ENCODE peak calls at places on chromosomes 6 and 20, in six cellular contexts. I is sigmoid colon, H is foreskin keratinocyte, S is tibial nerve, O is GM23248, A is lung. N is an unnamed sample.

GRCh38 chr6:105783333-105783945 is 302.7 kb upstream of the PRDM1 start:
- DNase-seq in H (no peak), S (no peak), I (no peak), O (no peak), A (no peak), N (no peak)

GRCh38 chr6:3568396-3569082 is 111.7 kb upstream of the SLC22A23 start:
- DNase-seq in O (no peak), H (no peak), I (no peak), S (no peak), A (no peak), N (no peak)

GRCh38 chr6:7691675-7692452 is 34.0 kb upstream of the BMP6 start:
- DNase-seq in S (no peak), H (peak; percentile 91), O (peak; percentile 88), A (no peak), I (no peak), N (no peak)

GRCh38 chr20:51156041-51156795 is 133.3 kb upstream of the KCNG1 start:
- DNase-seq in H (no peak), A (peak; percentile 25), S (peak; percentile 54), O (peak; percentile 63), I (peak; percentile 86), N (no peak)

GRCh38 chr20:25018425-25018824 is 25.9 kb upstream of the APMAP start:
- DNase-seq in H (no peak), I (peak; percentile 17), S (no peak), O (no peak), A (no peak), N (no peak)

GRCh38 chr6:134123666-134124208 is 71.3 kb upstream of the SLC2A12 start:
- DNase-seq in O (peak; percentile 81), A (no peak), I (no peak), H (peak; percentile 60), S (peak; percentile 59), N (no peak)

GRCh38 chr6:127299522-127300240 is 33.0 kb downstream of the RNF146 start:
- DNase-seq in S (no peak), I (no peak), A (no peak), O (peak; percentile 66), H (no peak), N (no peak)

GRCh38 chr6:29071831-29072723 is 15.0 kb downstream of the OR2B3 start:
- DNase-seq in S (no peak), I (no peak), A (no peak), O (peak; percentile 55), H (peak; percentile 3), N (no peak)

GRCh38 chr6:170137176-170137891 is 153.5 kb downstream of the DLL1 start:
- DNase-seq in H (no peak), S (peak; percentile 36), A (no peak), O (peak; percentile 67), I (peak; percentile 72), N (no peak)

GRCh38 chr20:55685848-55686247 is 319.5 kb downstream of the CBLN4 start:
- DNase-seq in S (no peak), A (no peak), O (no peak), I (no peak), H (no peak), N (no peak)

GRCh38 chr6:81331526-81331925 is 421.0 kb downstream of the TENT5A start:
- DNase-seq in A (no peak), H (no peak), I (no peak), S (no peak), O (peak; percentile 89), N (no peak)

GRCh38 chr6:37876843-37877242 is 57.3 kb downstream of the ZFAND3 start:
- DNase-seq in S (no peak), A (no peak), O (no peak), I (no peak), H (no peak), N (no peak)

GRCh38 chr20:62938105-62938888 is at the start of gene GID8:
- DNase-seq in I (peak; percentile 80), A (no peak), S (no peak), H (no peak), O (peak; percentile 86), N (no peak)

GRCh38 chr6:121731381-121731780 is 295.9 kb downstream of the GJA1 start:
- DNase-seq in O (no peak), S (no peak), H (no peak), A (no peak), I (no peak), N (no peak)

GRCh38 chr6:41430875-41431274 is 95.5 kb downstream of the NCR2 start:
- DNase-seq in A (no peak), O (peak; percentile 89), S (no peak), H (peak; percentile 15), I (no peak), N (no peak)

GRCh38 chr6:394641-395289 is 3.2 kb downstream of the IRF4 start:
- DNase-seq in I (no peak), H (no peak), O (no peak), A (no peak), S (no peak), N (no peak)

GRCh38 chr6:54098450-54099044 is 12.7 kb upstream of the MLIP start:
- DNase-seq in S (no peak), H (no peak), I (no peak), O (no peak), A (no peak), N (no peak)

GRCh38 chr6:7803219-7803618 is 77.3 kb downstream of the BMP6 start:
- DNase-seq in H (no peak), S (no peak), I (no peak), O (no peak), A (no peak), N (no peak)

GRCh38 chr6:33923857-33924514 is 120.2 kb upstream of the MLN start:
- DNase-seq in S (no peak), H (no peak), A (no peak), O (no peak), I (no peak), N (no peak)

GRCh38 chr20:61696181-61696735 is 369.4 kb downstream of the TAF4 start:
- DNase-seq in I (no peak), O (no peak), A (no peak), H (no peak), S (no peak), N (no peak)

GRCh38 chr6:36130672-36131516 is 581 bp downstream of the MAPK13 start:
- DNase-seq in O (peak; percentile 39), A (peak; percentile 64), I (peak; percentile 74), H (no peak), S (no peak), N (peak; percentile 34)

GRCh38 chr6:106069478-106069877 is 16.7 kb upstream of the PRDM1 start:
- DNase-seq in S (peak; percentile 77), A (no peak), I (no peak), O (peak; percentile 52), H (no peak), N (no peak)

GRCh38 chr6:38977101-38977500 is 71.5 kb upstream of the GLP1R start:
- DNase-seq in S (no peak), H (no peak), O (no peak), A (no peak), I (no peak), N (no peak)

GRCh38 chr20:12177657-12178293 is 260.1 kb downstream of the BTBD3 start:
- DNase-seq in H (no peak), A (no peak), S (no peak), O (no peak), I (no peak), N (no peak)

GRCh38 chr6:27059621-27060425 is 187.7 kb upstream of the PRSS16 start:
- DNase-seq in I (no peak), H (no peak), O (no peak), A (no peak), S (no peak), N (no peak)

GRCh38 chr6:106444777-106445507 is 84.4 kb downstream of the CRYBG1 start:
- DNase-seq in A (no peak), O (peak; percentile 77), H (no peak), I (no peak), S (peak; percentile 39), N (no peak)

GRCh38 chr6:36154286-36154685 is 24.0 kb downstream of the MAPK13 start:
- DNase-seq in H (peak; percentile 30), I (no peak), O (no peak), A (no peak), S (no peak), N (no peak)

GRCh38 chr6:97963148-97963680 is 680.2 kb upstream of the MMS22L start:
- DNase-seq in I (no peak), H (no peak), O (peak; percentile 1), A (no peak), S (no peak), N (no peak)

GRCh38 chr6:54778731-54779130 is 67.8 kb upstream of the FAM83B start:
- DNase-seq in H (no peak), I (no peak), O (no peak), S (no peak), A (no peak), N (no peak)

GRCh38 chr20:64037498-64038213 is 1.7 kb downstream of the C20orf204 start:
- DNase-seq in S (no peak), H (no peak), A (no peak), O (no peak), I (no peak), N (no peak)
- H3K27ac ChIP-seq in S (no peak overlapping the region), H (no peak overlapping the region), A (no peak overlapping the region), O (no peak overlapping the region), I (peak overlapping the region; percentile 58), N (peak overlapping the region; percentile 32)

GRCh38 chr6:43970913-43971775 is 156.1 kb downstream of the MRPL14 start:
- DNase-seq in H (no peak), S (no peak), O (peak; percentile 32), A (peak; percentile 75), I (peak; percentile 75), N (no peak)

GRCh38 chr6:43972179-43972914 is 154.9 kb downstream of the MRPL14 start:
- DNase-seq in S (no peak), O (peak; percentile 80), H (no peak), A (no peak), I (no peak), N (no peak)

GRCh38 chr6:43973351-43973750 is 153.9 kb downstream of the MRPL14 start:
- DNase-seq in S (no peak), A (peak; percentile 57), O (peak; percentile 38), I (no peak), H (peak; percentile 66), N (no peak)

GRCh38 chr6:43971776-43972126 is 155.5 kb downstream of the MRPL14 start:
- DNase-seq in H (no peak), S (no peak), I (no peak), O (peak; percentile 15), A (no peak), N (no peak)

GRCh38 chr6:43972915-43973304 is 154.3 kb downstream of the MRPL14 start:
- DNase-seq in I (peak; percentile 91), S (peak; percentile 37), A (peak; percentile 76), H (peak; percentile 58), O (peak; percentile 96), N (no peak)
- H3K27ac ChIP-seq in I (peak overlapping the region; percentile 77), S (no peak overlapping the region), A (peak overlapping the region; percentile 73), H (no peak overlapping the region), O (peak overlapping the region; percentile 84), N (no peak overlapping the region)

GRCh38 chr20:35648836-35649235 is 15.9 kb downstream of the CPNE1 start:
- DNase-seq in H (no peak), O (peak; percentile 14), I (no peak), S (no peak), A (no peak), N (no peak)
- H3K27ac ChIP-seq in H (no peak overlapping the region), O (no peak overlapping the region), I (no peak overlapping the region), S (no peak overlapping the region), A (no peak overlapping the region), N (no peak overlapping the region)

DNA sequence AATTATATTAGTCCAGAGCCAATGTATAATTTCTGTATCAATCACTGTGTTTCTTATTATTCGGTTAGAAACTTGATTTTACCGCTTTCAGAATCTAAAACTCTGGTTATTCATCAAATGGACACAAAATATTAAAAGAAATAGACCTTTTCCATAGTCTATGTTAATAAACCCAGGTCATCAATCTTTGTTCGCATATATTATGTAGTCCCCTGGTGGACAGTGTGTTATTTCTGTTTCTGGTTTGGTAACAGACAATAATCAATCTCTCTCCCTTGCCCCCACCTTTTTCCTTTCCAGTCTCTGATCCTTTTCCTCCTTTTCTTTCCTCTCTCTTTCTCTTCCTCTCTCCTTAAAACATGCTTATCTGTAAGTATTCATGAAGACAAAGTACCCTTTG is 139.0 kb downstream of the FLRT3 start:
- DNase-seq in O (no peak), H (no peak), I (no peak), S (no peak), A (no peak), N (no peak)
- H3K27ac ChIP-seq in O (no peak overlapping the region), H (no peak overlapping the region), I (no peak overlapping the region), S (no peak overlapping the region), A (no peak overlapping the region), N (no peak overlapping the region)

N was measured in effector memory CD4-positive, alpha-beta T cell.